ENCODE peak calls at places on chromosomes 4 and X, in five cellular contexts. B is uterus, M is body of pancreas, D is brain microvascular endothelial cell, Y is right lobe of liver. G is an unnamed sample.
A peak's percentile ranks its signal among the peaks of the same experiment; 100 is the strongest.

GRCh38 chr4:177051473-177052060 is 258.1 kb upstream of the NEIL3 start:
- DNase-seq in B (no peak), M (peak; percentile 41), D (no peak), Y (no peak), G (no peak)

GRCh38 chr4:151129801-151130200 is 30.4 kb downstream of the RPS3A start:
- DNase-seq in B (no peak), M (no peak), D (no peak), Y (no peak), G (no peak)

GRCh38 chrX:139739138-139739537 is 31.2 kb upstream of the MCF2 start:
- DNase-seq in B (no peak), M (no peak), D (peak; percentile 29), Y (no peak), G (no peak)

GRCh38 chr4:152382057-152382785 is 153.7 kb downstream of the FBXW7 start:
- DNase-seq in B (no peak), M (peak; percentile 74), D (no peak), Y (no peak), G (no peak)

GRCh38 chr4:67929447-67929846 is 33.8 kb downstream of the TMPRSS11A start:
- DNase-seq in B (no peak), M (no peak), D (no peak), Y (no peak), G (no peak)

GRCh38 chr4:125368161-125368560 is 53.4 kb downstream of the FAT4 start:
- DNase-seq in B (no peak), M (no peak), D (no peak), Y (no peak), G (no peak)

GRCh38 chr4:156614536-156614935 is 357.1 kb downstream of the PDGFC start:
- DNase-seq in B (no peak), M (no peak), D (no peak), Y (no peak), G (no peak)

GRCh38 chr4:38667005-38667771 is 3.2 kb downstream of the KLF3 start:
- DNase-seq in B (peak; percentile 91), M (peak; percentile 89), D (peak; percentile 98), Y (peak; percentile 90), G (peak; percentile 65)

GRCh38 chr4:20944451-20944850 is 244.2 kb downstream of the PACRGL start:
- DNase-seq in B (no peak), M (no peak), D (no peak), Y (no peak), G (no peak)

GRCh38 chr4:74527049-74527448 is 82.1 kb downstream of the AREG start:
- DNase-seq in B (no peak), M (no peak), D (no peak), Y (no peak), G (no peak)

DNA sequence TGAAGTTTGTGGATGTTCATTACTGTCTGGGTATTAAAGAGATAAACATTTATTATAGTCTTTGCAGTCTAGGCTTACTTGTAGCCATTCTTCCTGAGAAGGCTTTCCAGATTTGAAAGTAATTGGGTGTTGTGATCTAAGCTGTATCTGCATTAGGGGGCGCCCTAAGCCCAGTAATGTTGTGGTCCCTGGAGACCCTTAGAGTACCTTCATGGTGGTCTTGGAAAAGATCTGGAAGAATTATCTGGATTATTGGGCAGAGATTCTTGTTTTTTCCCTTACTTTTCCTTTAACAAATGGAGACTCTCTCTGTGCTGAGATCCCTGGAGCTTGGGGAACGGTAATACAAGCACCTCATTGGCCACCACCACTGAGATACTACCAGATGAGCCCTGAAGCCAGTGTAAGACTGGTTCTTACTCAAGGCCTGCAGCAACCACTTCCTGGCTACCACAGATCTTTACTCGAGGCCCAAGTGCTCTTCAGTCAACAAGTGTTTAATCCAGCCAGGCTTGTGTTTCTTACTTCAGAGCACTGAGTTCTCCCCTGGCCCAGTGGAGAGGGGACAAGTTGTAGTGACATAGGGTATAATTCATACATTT is 63.1 kb downstream of the RTL3 start:
- DNase-seq in B (no peak), M (no peak), D (no peak), Y (no peak), G (no peak)
- TF ChIP-seq CTCF in B (no peak), M (no peak), D (peak; percentile 53), Y (peak; percentile 8), G (no peak)

GRCh38 chr4:153485860-153486259 is 19.7 kb downstream of the TMEM131L start:
- DNase-seq in B (no peak), M (no peak), D (no peak), Y (no peak), G (no peak)
- H3K27ac ChIP-seq in B (peak overlapping the region; percentile 68), M (peak overlapping the region; percentile 79), D (peak overlapping the region; percentile 70), Y (no peak overlapping the region), G (peak overlapping the region; percentile 92)

DNA sequence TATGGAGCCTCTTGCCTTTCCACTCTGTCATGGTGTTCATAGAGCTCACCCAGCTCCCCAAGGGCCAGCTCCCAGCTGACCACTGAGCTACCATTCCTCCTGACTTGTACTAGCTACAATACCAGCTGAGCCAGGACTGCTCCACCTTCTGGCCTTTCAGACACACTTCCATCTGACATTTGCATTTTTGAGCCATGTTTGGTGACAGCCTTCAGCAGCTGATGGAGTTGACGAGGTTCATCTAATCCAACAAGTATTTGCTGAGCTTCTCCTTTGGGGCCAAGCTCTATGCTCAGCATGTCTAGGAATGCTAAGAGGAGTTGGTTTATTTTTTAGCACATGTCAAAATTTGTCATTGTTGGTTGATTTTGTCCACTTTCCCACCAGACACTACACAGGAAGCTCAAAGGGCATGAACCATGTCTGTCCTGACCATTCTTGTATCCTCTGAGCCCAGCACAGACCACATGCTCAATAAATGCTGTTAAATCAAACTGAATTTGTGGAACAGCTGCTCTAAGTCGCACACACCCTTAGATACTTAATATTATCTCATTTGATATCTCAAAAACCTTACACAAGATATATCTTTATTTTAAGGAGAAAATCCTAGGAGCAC is 142.6 kb upstream of the PPARGC1A start:
- DNase-seq in B (no peak), M (no peak), D (no peak), Y (no peak), G (no peak)
- TF ChIP-seq CTCF in B (no peak), M (peak; percentile 8), D (peak; percentile 60), Y (peak; percentile 28), G (no peak)

DNA sequence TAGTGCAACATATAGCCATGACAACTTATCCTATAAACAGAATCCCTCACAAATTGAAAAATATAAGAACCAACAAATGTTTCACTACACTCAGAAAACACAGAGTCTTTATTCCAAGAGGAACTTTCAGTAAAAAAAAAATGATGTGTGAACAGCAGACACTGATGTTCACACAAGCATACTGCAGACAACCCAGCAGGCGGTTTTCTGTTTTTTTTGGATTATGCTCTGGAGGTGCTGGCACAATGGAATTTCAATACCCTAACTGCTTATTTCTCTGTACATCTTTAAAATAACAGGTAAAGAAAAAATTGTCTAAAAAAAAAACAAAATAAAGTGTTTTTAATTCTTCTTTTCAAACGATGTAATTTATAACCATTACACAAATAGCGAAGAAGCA is 55.4 kb downstream of the ANAPC10 start:
- DNase-seq in B (no peak), M (no peak), D (no peak), Y (no peak), G (no peak)
- H3K27ac ChIP-seq in B (no peak overlapping the region), M (no peak overlapping the region), D (no peak overlapping the region), Y (no peak overlapping the region), G (no peak overlapping the region)

GRCh38 chrX:113260474-113260873 is 419.8 kb upstream of the AMOT start:
- DNase-seq in B (no peak), M (no peak), D (no peak), Y (no peak), G (no peak)
- TF ChIP-seq CTCF in B (no peak), M (no peak), D (peak; percentile 29), Y (peak; percentile 20), G (no peak)

DNA sequence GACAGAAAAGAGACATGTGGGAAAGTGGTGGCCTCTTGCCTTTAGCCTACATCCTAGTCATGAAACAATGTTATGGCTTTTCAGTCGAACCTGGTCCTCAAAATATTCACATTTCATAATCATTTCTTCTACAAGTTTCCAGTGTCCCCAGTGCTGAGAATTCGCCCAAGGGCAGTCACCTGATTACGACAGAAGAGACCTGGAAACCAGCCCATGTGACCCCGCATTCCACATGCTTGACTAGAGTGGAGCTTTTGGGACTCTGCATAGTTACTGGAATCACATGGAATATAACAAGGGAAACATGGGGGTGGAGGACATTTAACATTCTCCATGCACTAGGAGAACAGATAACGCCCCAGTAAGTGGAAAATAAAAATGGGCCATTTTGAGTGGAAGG is 100.1 kb downstream of the PPARGC1A start:
- DNase-seq in B (peak; percentile 37), M (peak; percentile 52), D (peak; percentile 43), Y (peak; percentile 49), G (no peak)
- H3K27ac ChIP-seq in B (no peak overlapping the region), M (peak overlapping the region; percentile 44), D (no peak overlapping the region), Y (no peak overlapping the region), G (no peak overlapping the region)

GRCh38 chrX:118637997-118638396 is 89.4 kb upstream of the IL13RA1 start:
- DNase-seq in B (no peak), M (no peak), D (no peak), Y (no peak), G (no peak)
- TF ChIP-seq CTCF in B (no peak), M (peak; percentile 36), D (no peak), Y (peak; percentile 46), G (no peak)

DNA sequence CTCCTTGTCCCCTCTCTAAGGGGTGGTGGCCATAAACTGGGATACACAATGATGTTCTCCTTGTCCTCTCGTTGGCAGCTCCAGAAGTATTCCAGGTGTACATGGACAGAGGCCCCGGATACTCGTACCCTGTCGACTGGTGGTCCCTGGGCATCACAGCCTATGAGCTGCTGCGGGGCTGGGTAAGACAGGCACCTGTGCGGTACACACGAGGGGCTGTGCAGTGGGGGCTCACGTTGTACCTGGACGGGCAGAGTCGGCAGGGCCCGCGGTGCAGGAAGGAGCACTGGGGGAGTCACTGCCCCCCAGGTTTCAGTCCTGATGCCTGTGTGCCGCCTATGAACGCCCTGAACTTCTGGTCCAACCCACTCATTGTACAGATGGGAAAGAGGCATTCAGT is 261.8 kb downstream of the EVC2 start:
- DNase-seq in B (no peak), M (no peak), D (no peak), Y (peak; percentile 34), G (no peak)
- H3K27ac ChIP-seq in B (no peak overlapping the region), M (no peak overlapping the region), D (no peak overlapping the region), Y (no peak overlapping the region), G (no peak overlapping the region)